ENCODE peak calls at places on chromosomes 2 and 18, in four cellular contexts. Z is psoas muscle, N is OCI-LY7, Y is pancreas. P is an unnamed sample.

GRCh38 chr2:12066986-12067385 is 320.6 kb downstream of the LPIN1 start:
- DNase-seq in N (no peak), Y (no peak), Z (no peak), P (no peak)

GRCh38 chr2:74571058-74571457 is 16.5 kb downstream of the DOK1 start:
- DNase-seq in N (peak; percentile 34), Y (no peak), Z (no peak), P (no peak)

GRCh38 chr2:228263156-228263555 is 81.7 kb upstream of the SPHKAP start:
- DNase-seq in N (no peak), Y (no peak), Z (no peak), P (no peak)

GRCh38 chr2:191262436-191262835 is 17.2 kb downstream of the MYO1B start:
- DNase-seq in Z (no peak), N (no peak), Y (no peak), P (no peak)

GRCh38 chr18:55307505-55307904 is 280.5 kb downstream of the TCF4 start:
- DNase-seq in N (no peak), Z (no peak), Y (no peak), P (no peak)

GRCh38 chr2:158637357-158637756 is 157.8 kb upstream of the DAPL1 start:
- DNase-seq in Z (no peak), N (no peak), Y (no peak), P (no peak)

GRCh38 chr18:3595282-3596273 is 145.6 kb downstream of the TGIF1 start:
- DNase-seq in Y (no peak), Z (peak; percentile 33), N (peak; percentile 64), P (peak; percentile 44)

GRCh38 chr2:186485576-186485870 is 537 bp upstream of the ZC3H15 start:
- DNase-seq in Y (no peak), Z (no peak), N (no peak), P (no peak)

GRCh38 chr18:8359076-8359475 is 250.2 kb upstream of the RAB12 start:
- DNase-seq in Z (no peak), Y (no peak), N (no peak), P (no peak)

GRCh38 chr2:150483532-150483931 is 3.9 kb downstream of the RND3 start:
- DNase-seq in Y (no peak), Z (no peak), N (no peak), P (no peak)

GRCh38 chr18:58952303-58952702 is 87.6 kb downstream of the ZNF532 start:
- DNase-seq in Z (no peak), Y (no peak), N (no peak), P (no peak)

GRCh38 chr2:62675062-62675461 is 30.5 kb upstream of the EHBP1 start:
- DNase-seq in Z (no peak), N (no peak), Y (no peak), P (no peak)

GRCh38 chr2:97774425-97774824 is 61.0 kb downstream of the ZAP70 start:
- DNase-seq in Z (no peak), Y (no peak), N (peak; percentile 39), P (no peak)

GRCh38 chr2:84713441-84713840 is 167.4 kb downstream of the TRABD2A start:
- DNase-seq in Z (no peak), N (no peak), Y (no peak), P (no peak)

GRCh38 chr2:201618744-201619654 is 24.3 kb downstream of the TMEM237 start:
- DNase-seq in Y (peak; percentile 79), N (no peak), Z (peak; percentile 79), P (peak; percentile 75)

GRCh38 chr2:39492095-39492590 is 55.1 kb upstream of the MAP4K3 start:
- DNase-seq in N (peak; percentile 94), Y (no peak), Z (no peak), P (no peak)

GRCh38 chr2:42314892-42315468 is 46.0 kb downstream of the COX7A2L start:
- DNase-seq in N (no peak), Z (no peak), Y (no peak), P (no peak)

GRCh38 chr2:171434671-171434980 is 600 bp downstream of the DCAF17 start:
- DNase-seq in N (no peak), Y (no peak), Z (no peak), P (no peak)

GRCh38 chr2:199602271-199602895 is 144.6 kb upstream of the SATB2 start:
- DNase-seq in N (peak; percentile 3), Y (no peak), Z (no peak), P (no peak)

GRCh38 chr2:27977623-27978312 is 87.2 kb downstream of the BABAM2 start:
- DNase-seq in Z (peak; percentile 26), Y (no peak), N (no peak), P (no peak)

GRCh38 chr2:157304811-157305712 is 20.6 kb downstream of the ERMN start:
- DNase-seq in N (no peak), Y (no peak), Z (no peak), P (no peak)

GRCh38 chr2:120747281-120747680 is 11.6 kb downstream of the GLI2 start:
- DNase-seq in Z (no peak), N (no peak), Y (no peak), P (no peak)

GRCh38 chr2:206442854-206443734 is at the start of gene ADAM23:
- DNase-seq in N (peak; percentile 14), Y (peak; percentile 68), Z (peak; percentile 54), P (no peak)

GRCh38 chr2:27042159-27042661 is 9.3 kb upstream of the AGBL5 start:
- DNase-seq in Z (no peak), Y (no peak), N (peak; percentile 62), P (no peak)

GRCh38 chr2:158953454-158953853 is 15.0 kb upstream of the TANC1 start:
- DNase-seq in Z (no peak), Y (no peak), N (no peak), P (peak; percentile 34)

GRCh38 chr2:64663402-64663801 is 9.7 kb upstream of the SERTAD2 start:
- DNase-seq in Y (no peak), Z (no peak), N (no peak), P (no peak)

GRCh38 chr2:240231838-240232244 is 91.4 kb upstream of the OTOS start:
- DNase-seq in Z (no peak), N (no peak), Y (peak; percentile 50), P (no peak)

GRCh38 chr2:159208449-159208848 is 78.1 kb downstream of the WDSUB1 start:
- DNase-seq in Y (no peak), N (peak; percentile 30), Z (no peak), P (no peak)

GRCh38 chr2:197204855-197205254 is 105.7 kb downstream of the ANKRD44 start:
- DNase-seq in Y (no peak), N (no peak), Z (no peak), P (no peak)

GRCh38 chr2:203678971-203679370 is 27.5 kb upstream of the CD28 start:
- DNase-seq in N (no peak), Y (no peak), Z (no peak), P (no peak)

GRCh38 chr18:32550958-32551357 is 80.3 kb upstream of the GAREM1 start:
- DNase-seq in Z (no peak), Y (no peak), N (no peak), P (no peak)

GRCh38 chr18:6929370-6930102 is 188.1 kb downstream of the LAMA1 start:
- DNase-seq in Y (no peak), N (no peak), Z (no peak), P (no peak)

GRCh38 chr2:219460424-219460926 is 25.8 kb downstream of the SPEG start:
- DNase-seq in Z (peak; percentile 69), N (no peak), Y (no peak), P (peak; percentile 91)

GRCh38 chr18:2410688-2411087 is 160.6 kb downstream of the METTL4 start:
- DNase-seq in Y (no peak), Z (no peak), N (no peak), P (no peak)

GRCh38 chr2:120238728-120239487 is 13.7 kb upstream of the RALB start:
- DNase-seq in Z (peak; percentile 63), N (no peak), Y (peak; percentile 50), P (no peak)

DNA sequence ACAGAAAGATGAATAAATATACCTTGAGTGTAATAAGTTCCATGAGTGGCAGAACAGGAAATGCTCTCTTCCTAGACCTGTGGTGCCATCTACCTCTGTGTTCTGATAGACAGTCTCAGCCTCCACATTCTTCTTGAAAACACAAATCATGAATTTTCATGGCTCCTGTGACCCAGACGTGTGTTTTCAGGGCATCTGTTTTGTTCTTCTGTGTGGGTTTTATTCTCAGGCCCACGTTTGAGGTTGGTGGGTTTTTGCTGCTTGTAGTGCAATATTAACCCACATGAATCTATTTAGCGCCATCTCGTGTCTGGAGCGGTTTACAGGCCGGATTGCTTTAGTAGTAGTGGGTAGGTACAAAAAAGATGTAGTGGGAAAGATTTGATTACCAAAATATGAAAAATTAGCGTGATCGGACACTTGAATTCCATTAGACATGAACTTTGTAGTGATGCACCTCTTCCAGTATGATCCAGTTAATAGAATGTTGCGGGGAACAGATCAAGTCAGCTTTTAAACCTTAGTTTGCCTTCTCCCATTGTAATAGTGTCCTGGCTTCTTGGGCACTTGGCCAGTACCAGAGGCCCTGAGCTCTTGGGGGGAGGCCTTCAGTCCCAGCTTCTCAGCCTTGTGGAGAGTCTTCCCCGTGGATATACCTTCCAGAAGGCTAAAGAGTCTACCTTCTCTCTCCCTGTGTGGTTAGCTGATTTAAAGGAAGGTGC is 256.5 kb downstream of the TPGS2 start:
- DNase-seq in Z (peak; percentile 23), Y (no peak), N (peak; percentile 21), P (no peak)
- TF ChIP-seq CTCF in Z (peak; percentile 61), Y (peak; percentile 31), N (peak; percentile 75), P (no peak)

GRCh38 chr2:215567504-215567903 is 131.6 kb upstream of the FN1 start:
- DNase-seq in Y (no peak), N (no peak), Z (no peak), P (no peak)

GRCh38 chr2:215572341-215572848 is 136.5 kb upstream of the FN1 start:
- DNase-seq in Y (no peak), Z (no peak), N (no peak), P (no peak)

GRCh38 chr2:215573495-215573894 is 137.6 kb upstream of the FN1 start:
- DNase-seq in Z (no peak), N (no peak), Y (no peak), P (no peak)

GRCh38 chr2:215577356-215577755 is 141.5 kb upstream of the FN1 start:
- DNase-seq in Y (no peak), Z (no peak), N (no peak), P (no peak)

GRCh38 chr2:215571693-215572092 is 135.8 kb upstream of the FN1 start:
- DNase-seq in Z (no peak), N (no peak), Y (no peak), P (no peak)
- H3K4me1 ChIP-seq in Z (no peaks in the 10 kb centered on the region), N (no peaks in the 10 kb centered on the region), Y (no peaks in the 10 kb centered on the region), P (no peaks in the 10 kb centered on the region)

DNA sequence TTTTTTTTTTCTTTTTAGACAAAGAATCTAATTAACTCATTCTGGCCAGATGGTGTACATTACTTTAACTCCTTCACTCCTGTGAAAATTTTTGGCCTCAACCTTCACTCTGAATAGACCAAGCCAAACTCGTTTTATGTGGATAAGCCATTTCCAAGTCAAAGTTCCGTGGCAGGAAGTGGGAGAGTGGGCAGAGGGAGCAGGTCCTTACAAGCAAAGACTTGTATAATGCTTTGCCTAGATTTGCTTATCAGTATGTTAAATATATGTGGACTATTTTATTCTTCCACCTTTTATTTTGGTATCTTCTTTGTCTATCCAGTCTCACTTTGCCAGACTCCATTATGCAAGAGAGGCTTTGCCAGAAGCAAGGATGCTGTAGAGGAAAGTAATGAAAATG is 178.1 kb upstream of the TNP1 start:
- DNase-seq in Y (no peak), Z (no peak), N (no peak), P (no peak)
- TF ChIP-seq CTCF in Y (no peak), Z (no peak), N (no peak), P (no peak)

GRCh38 chr18:23499571-23499889 is 3.8 kb upstream of the RMC1 start:
- DNase-seq in Y (no peak), Z (no peak), N (peak; percentile 48), P (no peak)
- H3K4me1 ChIP-seq in Y (no peaks in the 10 kb centered on the region), Z (peaks cover 4% of the 10 kb centered on the region), N (peaks cover 38% of the 10 kb centered on the region), P (no peaks in the 10 kb centered on the region)